ENCODE peak calls at places on chromosomes 1 and 21, in ten cellular contexts. K is body of pancreas; Q is left lung; U is CD4-positive, CD25-positive, alpha-beta regulatory T cell; R is PC-3; D is naive thymus-derived CD4-positive, alpha-beta T cell; P is right lobe of liver; E is upper lobe of left lung; V is HepG2; Y is pancreas. L is an unnamed sample. For H3K4me1, the result is how much of the 10 kb centered on the place peaks cover.

GRCh38 chr1:178520803-178521202 is 7.9 kb downstream of the TEX35 start:
- ATAC-seq in K (no peak), Q (no peak), U (no peak), R (no peak), D (no peak), P (no peak), E (peak), V (no peak), Y (no peak), L (no peak)

GRCh38 chr1:97364086-97364485 is 556.7 kb downstream of the DPYD start:
- ATAC-seq in K (no peak), Q (no peak), U (no peak), R (peak), D (no peak), P (no peak), E (no peak), V (no peak), Y (no peak), L (no peak)

GRCh38 chr1:185337221-185337620 is 20.2 kb upstream of the IVNS1ABP start:
- ATAC-seq in K (no peak), Q (peak), U (no peak), R (no peak), D (peak), P (peak), E (peak), V (no peak), Y (peak), L (peak)

GRCh38 chr1:59266180-59266926 is 30.5 kb upstream of the FGGY start:
- ATAC-seq in K (no peak), Q (peak), U (peak), R (no peak), D (peak), P (peak), E (peak), V (no peak), Y (peak), L (no peak)

GRCh38 chr1:180270767-180271639 is 40.9 kb downstream of the LHX4 start:
- ATAC-seq in K (peak), Q (peak), U (no peak), R (peak), D (no peak), P (peak), E (no peak), V (peak), Y (peak), L (no peak)

GRCh38 chr1:185062710-185063370 is 17.5 kb downstream of the RNF2 start:
- ATAC-seq in K (no peak), Q (no peak), U (no peak), R (no peak), D (peak), P (no peak), E (no peak), V (no peak), Y (no peak), L (no peak)

GRCh38 chr1:14479865-14480264 is 118.6 kb upstream of the KAZN start:
- ATAC-seq in K (no peak), Q (no peak), U (no peak), R (no peak), D (no peak), P (no peak), E (no peak), V (no peak), Y (no peak), L (no peak)

GRCh38 chr1:70542856-70543255 is 131.8 kb downstream of the CTH start:
- ATAC-seq in K (no peak), Q (no peak), U (no peak), R (no peak), D (no peak), P (no peak), E (no peak), V (no peak), Y (no peak), L (no peak)

GRCh38 chr1:169892819-169893644 is 664 bp downstream of the SCYL3 start:
- ATAC-seq in K (peak), Q (peak), U (no peak), R (peak), D (no peak), P (peak), E (peak), V (peak), Y (peak), L (peak)

GRCh38 chr1:167517535-167518330 is 596 bp downstream of the CD247 start:
- ATAC-seq in K (no peak), Q (no peak), U (peak), R (peak), D (peak), P (peak), E (peak), V (no peak), Y (peak), L (no peak)

GRCh38 chr1:209513226-209513625 is 70.3 kb upstream of the CAMK1G start:
- ATAC-seq in K (no peak), Q (peak), U (no peak), R (peak), D (no peak), P (peak), E (no peak), V (peak), Y (no peak), L (no peak)

GRCh38 chr1:26404641-26405040 is 6.0 kb upstream of the LIN28A start:
- ATAC-seq in K (no peak), Q (no peak), U (no peak), R (peak), D (no peak), P (no peak), E (no peak), V (no peak), Y (no peak), L (no peak)

GRCh38 chr1:18794066-18794465 is 65.4 kb downstream of the TAS1R2 start:
- ATAC-seq in K (no peak), Q (no peak), U (no peak), R (no peak), D (no peak), P (no peak), E (no peak), V (peak), Y (no peak), L (no peak)

GRCh38 chr21:44349847-44350772 is 3.3 kb upstream of the TRPM2 start:
- ATAC-seq in K (no peak), Q (no peak), U (no peak), R (no peak), D (no peak), P (no peak), E (no peak), V (no peak), Y (no peak), L (no peak)

GRCh38 chr1:93155335-93155734 is 24.9 kb downstream of the TMED5 start:
- ATAC-seq in K (no peak), Q (no peak), U (no peak), R (no peak), D (peak), P (no peak), E (no peak), V (no peak), Y (no peak), L (no peak)

GRCh38 chr1:87642581-87643129 is 314.0 kb downstream of the LMO4 start:
- ATAC-seq in K (peak), Q (no peak), U (no peak), R (peak), D (no peak), P (peak), E (no peak), V (peak), Y (no peak), L (no peak)

GRCh38 chr1:111948209-111949131 is 41.0 kb downstream of the KCND3 start:
- ATAC-seq in K (peak), Q (peak), U (no peak), R (peak), D (no peak), P (peak), E (peak), V (no peak), Y (peak), L (peak)

GRCh38 chr1:85460555-85461088 is 4.3 kb downstream of the DDAH1 start:
- ATAC-seq in K (peak), Q (peak), U (no peak), R (no peak), D (no peak), P (peak), E (no peak), V (peak), Y (peak), L (no peak)

GRCh38 chr1:78355646-78356045 is 135.1 kb upstream of the PTGFR start:
- ATAC-seq in K (no peak), Q (peak), U (no peak), R (no peak), D (no peak), P (no peak), E (no peak), V (no peak), Y (no peak), L (no peak)

GRCh38 chr1:98046031-98046641 is 125.3 kb upstream of the DPYD start:
- ATAC-seq in K (no peak), Q (peak), U (peak), R (no peak), D (peak), P (peak), E (peak), V (peak), Y (no peak), L (no peak)

GRCh38 chr1:64019818-64020217 is 183.6 kb upstream of the UBE2U start:
- ATAC-seq in K (peak), Q (peak), U (no peak), R (no peak), D (no peak), P (peak), E (peak), V (no peak), Y (peak), L (peak)

GRCh38 chr1:239361403-239361802 is 25.0 kb upstream of the CHRM3 start:
- ATAC-seq in K (no peak), Q (peak), U (no peak), R (peak), D (no peak), P (no peak), E (peak), V (no peak), Y (peak), L (no peak)

GRCh38 chr1:164774819-164775654 is 216.1 kb downstream of the PBX1 start:
- ATAC-seq in K (peak), Q (no peak), U (no peak), R (no peak), D (peak), P (peak), E (no peak), V (peak), Y (peak), L (no peak)

GRCh38 chr1:20248954-20249612 is 41.6 kb upstream of the VWA5B1 start:
- ATAC-seq in K (no peak), Q (no peak), U (peak), R (no peak), D (peak), P (no peak), E (no peak), V (no peak), Y (no peak), L (no peak)

GRCh38 chr1:8941906-8942305 is 3.8 kb upstream of the CA6 start:
- ATAC-seq in K (peak), Q (peak), U (no peak), R (peak), D (no peak), P (peak), E (no peak), V (peak), Y (peak), L (no peak)

GRCh38 chr1:178134061-178134460 is 40.2 kb downstream of the RASAL2 start:
- ATAC-seq in K (no peak), Q (peak), U (no peak), R (no peak), D (peak), P (peak), E (peak), V (no peak), Y (peak), L (peak)

GRCh38 chr1:221308534-221309511 is 429.6 kb downstream of the HLX start:
- ATAC-seq in K (no peak), Q (no peak), U (no peak), R (no peak), D (no peak), P (no peak), E (no peak), V (no peak), Y (no peak), L (no peak)

GRCh38 chr1:62266217-62266616 is 53.0 kb downstream of the KANK4 start:
- ATAC-seq in K (no peak), Q (no peak), U (no peak), R (no peak), D (peak), P (no peak), E (no peak), V (no peak), Y (no peak), L (peak)

GRCh38 chr21:42406201-42406601 is 2.5 kb downstream of the UBASH3A start:
- ATAC-seq in K (no peak), Q (no peak), U (peak), R (no peak), D (peak), P (peak), E (no peak), V (no peak), Y (no peak), L (no peak)

GRCh38 chr1:218474089-218474488 is 129.0 kb downstream of the TGFB2 start:
- ATAC-seq in K (no peak), Q (no peak), U (no peak), R (no peak), D (no peak), P (no peak), E (no peak), V (no peak), Y (peak), L (no peak)

GRCh38 chr21:46161800-46162592 is 6.6 kb upstream of the FTCD start:
- ATAC-seq in K (no peak), Q (no peak), U (no peak), R (no peak), D (no peak), P (no peak), E (no peak), V (no peak), Y (no peak), L (no peak)

GRCh38 chr1:64960731-64961130 is 5.6 kb downstream of the JAK1 start:
- ATAC-seq in K (no peak), Q (no peak), U (peak), R (no peak), D (peak), P (no peak), E (no peak), V (no peak), Y (no peak), L (no peak)

GRCh38 chr1:228964178-228964819 is 229.0 kb downstream of the RHOU start:
- ATAC-seq in K (peak), Q (peak), U (no peak), R (no peak), D (no peak), P (peak), E (peak), V (peak), Y (peak), L (peak)

DNA sequence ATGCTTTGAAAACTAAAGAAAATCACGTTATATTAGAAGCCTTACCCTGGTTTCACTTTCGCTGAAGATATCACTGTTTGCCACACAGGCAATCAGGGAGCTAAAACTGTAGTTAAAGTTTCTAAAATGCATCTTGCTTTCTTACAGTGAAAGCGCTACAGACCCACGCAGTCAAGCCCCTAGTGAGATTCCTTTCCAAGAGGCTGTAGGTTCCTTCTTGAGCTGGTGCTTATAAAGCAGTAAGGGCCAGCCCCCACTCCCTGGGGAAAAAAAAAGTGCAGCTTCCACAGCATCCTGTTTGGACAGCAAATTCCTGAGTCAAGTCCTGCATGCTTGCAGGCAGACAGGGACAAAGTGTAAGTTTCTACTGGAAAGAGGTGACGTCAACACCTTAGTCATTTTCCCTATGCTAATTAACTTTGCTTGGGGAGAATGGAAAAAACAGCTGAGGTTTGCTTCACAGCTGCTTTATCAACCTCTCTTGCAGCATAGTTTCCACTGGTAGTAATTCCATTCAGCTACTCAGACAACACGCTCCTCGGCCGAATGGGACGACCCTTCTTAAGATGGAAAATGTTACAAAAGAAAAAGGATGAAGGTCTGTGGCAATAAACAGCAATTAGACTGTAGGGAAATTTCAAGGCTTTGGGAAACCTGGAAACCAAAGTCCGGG is 14.7 kb upstream of the KCNE1 start:
- ATAC-seq in K (peak), Q (peak), U (no peak), R (peak), D (no peak), P (peak), E (peak), V (peak), Y (peak), L (peak)
- H3K4me1 ChIP-seq in K (half or more), Q (half or more), U (under half), R (under half), D (under half), P (under half), E (half or more), V (half or more), Y (under half), L (half or more)

GRCh38 chr1:28887418-28887834 is 26.9 kb upstream of the EPB41 start:
- ATAC-seq in K (peak), Q (peak), U (no peak), R (peak), D (peak), P (peak), E (peak), V (peak), Y (peak), L (peak)

GRCh38 chr1:28885982-28886730 is 28.2 kb upstream of the EPB41 start:
- ATAC-seq in K (no peak), Q (no peak), U (no peak), R (no peak), D (no peak), P (no peak), E (no peak), V (no peak), Y (no peak), L (no peak)

GRCh38 chr1:28883242-28883616 is 31.1 kb upstream of the EPB41 start:
- ATAC-seq in K (no peak), Q (no peak), U (no peak), R (no peak), D (no peak), P (no peak), E (no peak), V (no peak), Y (no peak), L (no peak)

GRCh38 chr1:28886731-28887417 is 27.5 kb upstream of the EPB41 start:
- ATAC-seq in K (peak), Q (peak), U (peak), R (peak), D (peak), P (peak), E (peak), V (peak), Y (peak), L (peak)

GRCh38 chr1:28885472-28885877 is 28.9 kb upstream of the EPB41 start:
- ATAC-seq in K (no peak), Q (no peak), U (no peak), R (no peak), D (no peak), P (no peak), E (no peak), V (no peak), Y (no peak), L (no peak)
- H3K4me1 ChIP-seq in K (half or more), Q (half or more), U (under half), R (under half), D (under half), P (under half), E (under half), V (under half), Y (under half), L (under half)

DNA sequence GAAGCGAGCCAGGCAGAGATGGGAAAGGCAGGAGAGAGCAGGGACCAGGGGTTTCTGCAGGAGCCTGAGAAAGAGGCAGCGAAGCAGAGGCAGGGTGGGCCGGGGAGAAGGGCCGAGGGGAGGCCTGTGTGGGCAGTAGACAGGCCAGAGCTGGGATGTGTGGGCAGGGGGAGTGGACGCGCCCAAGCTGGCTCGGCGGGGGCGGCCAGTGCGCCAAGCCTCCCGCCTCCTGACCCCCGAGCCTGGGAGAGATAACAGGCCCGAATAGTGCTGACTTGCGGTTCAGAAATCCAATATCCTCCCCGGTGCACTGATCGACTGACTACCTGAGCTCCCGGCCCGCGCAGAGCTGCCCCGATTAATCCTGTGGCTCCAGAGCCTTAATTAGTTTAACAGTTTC is 41.9 kb downstream of the AHDC1 start:
- ATAC-seq in K (no peak), Q (no peak), U (no peak), R (no peak), D (no peak), P (peak), E (no peak), V (no peak), Y (no peak), L (no peak)
- H3K4me1 ChIP-seq in K (half or more), Q (half or more), U (under half), R (under half), D (under half), P (under half), E (half or more), V (half or more), Y (under half), L (half or more)

DNA sequence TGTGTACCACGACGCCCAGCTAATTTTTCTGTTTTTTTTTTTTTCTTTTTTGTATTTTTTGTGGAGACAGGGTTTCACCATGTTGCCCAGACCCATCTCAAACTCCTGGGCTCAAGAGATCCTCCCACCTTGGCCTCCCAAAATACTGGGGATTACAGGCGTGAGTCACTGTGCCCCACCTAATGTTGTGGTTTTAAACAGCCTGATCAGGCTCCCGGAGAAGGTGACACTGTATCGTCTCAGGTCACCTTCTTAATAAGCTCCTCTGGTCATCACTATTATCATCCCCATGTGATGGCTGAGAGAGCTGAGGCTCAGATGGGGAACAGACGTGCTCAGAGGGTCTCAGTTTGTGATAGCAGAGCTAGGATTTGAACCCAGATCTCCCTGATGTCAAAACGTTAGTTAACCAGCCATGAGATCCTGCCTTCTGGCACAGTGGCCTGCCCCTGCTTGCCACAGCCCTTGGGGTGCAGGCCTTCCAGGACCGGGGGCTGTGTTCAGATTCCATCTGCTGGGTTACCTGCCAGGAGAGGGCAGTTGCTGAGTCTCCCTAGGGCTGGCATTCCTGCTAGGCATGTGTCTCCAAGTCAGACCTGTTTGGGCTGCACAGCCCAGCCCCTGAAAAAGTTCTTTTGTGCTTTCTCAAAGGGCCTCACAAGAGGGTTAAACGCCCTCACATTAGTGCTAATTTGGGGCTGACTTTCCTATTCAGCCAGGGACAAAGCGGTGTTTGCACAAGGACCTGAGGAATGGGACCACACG is 32.7 kb upstream of the GRHL3 start:
- ATAC-seq in K (no peak), Q (no peak), U (no peak), R (no peak), D (no peak), P (no peak), E (no peak), V (no peak), Y (no peak), L (no peak)
- H3K4me1 ChIP-seq in K (under half), Q (under half), U (under half), R (half or more), D (under half), P (under half), E (under half), V (under half), Y (under half), L (under half)

DNA sequence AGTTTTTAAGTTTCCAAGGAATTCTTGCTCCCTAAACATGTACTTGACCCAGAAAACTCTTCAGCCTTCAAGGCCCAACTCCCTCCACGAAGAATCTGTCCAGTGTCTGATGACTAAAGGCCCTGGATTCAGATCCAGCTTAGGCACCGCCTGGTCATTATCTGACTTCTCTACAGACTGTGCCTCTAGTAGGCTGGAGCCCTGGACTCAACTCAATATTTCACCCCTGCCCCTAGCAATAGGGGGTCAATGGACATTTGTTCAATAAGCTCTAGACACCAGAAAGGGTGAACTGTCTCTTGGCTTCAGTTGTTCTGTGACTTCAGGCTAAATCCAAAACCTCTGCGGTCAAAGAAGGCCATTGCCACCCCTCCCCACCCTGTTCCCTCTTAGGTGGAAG is 34.5 kb downstream of the NUAK2 start:
- ATAC-seq in K (no peak), Q (no peak), U (no peak), R (no peak), D (no peak), P (no peak), E (no peak), V (no peak), Y (no peak), L (no peak)
- H3K4me1 ChIP-seq in K (under half), Q (half or more), U (half or more), R (under half), D (half or more), P (under half), E (half or more), V (half or more), Y (under half), L (under half)

GRCh38 chr1:15886613-15887167 is 39.2 kb downstream of the SPEN start:
- ATAC-seq in K (peak), Q (peak), U (no peak), R (peak), D (no peak), P (peak), E (peak), V (peak), Y (peak), L (no peak)
- H3K4me1 ChIP-seq in K (under half), Q (half or more), U (under half), R (under half), D (under half), P (half or more), E (under half), V (under half), Y (under half), L (under half)